ENCODE peak calls at places on chromosome 6, in six cellular contexts. L, T, I, V, U and K are unnamed samples.
A peak's percentile ranks its signal among the peaks of the same experiment; 100 is the strongest.

GRCh38 chr6:109693128-109693527 is 2.0 kb downstream of the FIG4 start:
- DNase-seq in L (no peak), I (no peak), U (no peak), T (peak; percentile 22), V (no peak), K (no peak)

GRCh38 chr6:1797801-1798200 is 188.1 kb downstream of the FOXC1 start:
- DNase-seq in L (no peak), T (no peak), I (no peak), U (peak; percentile 43), V (no peak), K (no peak)

GRCh38 chr6:43171284-43172126 is 436 bp downstream of the SRF start:
- DNase-seq in L (peak; percentile 41), T (no peak), V (no peak), I (no peak), U (no peak), K (peak; percentile 67)

GRCh38 chr6:132569170-132569569 is 952 bp upstream of the TAAR6 start:
- DNase-seq in L (no peak), I (no peak), U (no peak), T (no peak), V (no peak), K (no peak)

GRCh38 chr6:17281100-17281496 is at the start of gene RBM24:
- DNase-seq in U (peak; percentile 80), I (peak; percentile 71), T (peak; percentile 20), V (no peak), L (peak; percentile 80), K (peak; percentile 82)

GRCh38 chr6:110944681-110945151 is 13.8 kb upstream of the GTF3C6 start:
- DNase-seq in L (no peak), I (no peak), V (peak; percentile 67), U (peak; percentile 91), T (peak; percentile 82), K (no peak)

GRCh38 chr6:82870582-82871172 is 195.0 kb downstream of the UBE3D start:
- DNase-seq in V (no peak), I (no peak), U (no peak), T (no peak), L (no peak), K (no peak)

GRCh38 chr6:166586424-166587156 is at the start of gene RAMACL:
- DNase-seq in L (peak; percentile 24), I (peak; percentile 76), T (peak; percentile 82), V (no peak), U (no peak), K (no peak)

GRCh38 chr6:159981591-159982245 is 12.8 kb downstream of the IGF2R start:
- DNase-seq in V (peak; percentile 67), U (peak; percentile 89), L (no peak), T (peak; percentile 73), I (no peak), K (peak; percentile 67)

GRCh38 chr6:134026597-134026996 is 25.8 kb downstream of the SLC2A12 start:
- DNase-seq in I (no peak), U (peak; percentile 74), L (no peak), T (no peak), V (no peak), K (no peak)

GRCh38 chr6:69795469-69796080 is 1.2 kb downstream of the LMBRD1 start:
- DNase-seq in L (no peak), T (peak; percentile 45), I (no peak), V (no peak), U (no peak), K (no peak)

GRCh38 chr6:63882208-63882607 is 246.6 kb downstream of the PHF3 start:
- DNase-seq in U (no peak), V (no peak), I (no peak), L (peak; percentile 64), T (no peak), K (no peak)

GRCh38 chr6:158938811-158939254 is 61.2 kb downstream of the RSPH3 start:
- DNase-seq in T (no peak), V (no peak), L (peak; percentile 28), U (no peak), I (peak; percentile 55), K (peak; percentile 84)

GRCh38 chr6:20575691-20576451 is 41.6 kb downstream of the CDKAL1 start:
- DNase-seq in V (no peak), T (no peak), L (no peak), I (no peak), U (no peak), K (no peak)

GRCh38 chr6:3381233-3382065 is 75.4 kb downstream of the SLC22A23 start:
- DNase-seq in L (no peak), U (peak; percentile 27), I (no peak), V (no peak), T (no peak), K (peak; percentile 31)

GRCh38 chr6:14035448-14035847 is 82.1 kb upstream of the CD83 start:
- DNase-seq in V (no peak), L (no peak), T (no peak), U (peak; percentile 98), I (no peak), K (no peak)

GRCh38 chr6:56852249-56852606 is 102.7 kb upstream of the BEND6 start:
- DNase-seq in V (no peak), T (no peak), L (no peak), U (no peak), I (no peak), K (no peak)

GRCh38 chr6:32637883-32638282 is 677 bp downstream of the HLA-DQA1 start:
- DNase-seq in L (no peak), I (no peak), T (no peak), U (no peak), V (no peak), K (no peak)

GRCh38 chr6:51430610-51431009 is 611.9 kb downstream of the TFAP2B start:
- DNase-seq in L (peak; percentile 60), U (no peak), I (no peak), V (no peak), T (no peak), K (no peak)

GRCh38 chr6:26520088-26520839 is 17.9 kb upstream of the HMGN4 start:
- DNase-seq in U (no peak), I (peak; percentile 63), T (no peak), V (peak; percentile 43), L (no peak), K (no peak)

GRCh38 chr6:159714404-159714803 is 12.9 kb upstream of the WTAP start:
- DNase-seq in I (no peak), V (no peak), U (no peak), L (no peak), T (no peak), K (no peak)

GRCh38 chr6:93677297-93677965 is 258.1 kb upstream of the EPHA7 start:
- DNase-seq in I (no peak), U (peak; percentile 4), L (peak; percentile 2), T (no peak), V (no peak), K (no peak)

GRCh38 chr6:131954775-131955107 is 3.6 kb upstream of the CCN2 start:
- DNase-seq in I (peak; percentile 27), T (no peak), V (no peak), L (peak; percentile 82), U (peak; percentile 99), K (no peak)

GRCh38 chr6:37140145-37140544 is 29.8 kb upstream of the PIM1 start:
- DNase-seq in L (no peak), T (no peak), I (no peak), V (no peak), U (no peak), K (no peak)

GRCh38 chr6:149235130-149235561 is 82.4 kb upstream of the TAB2 start:
- DNase-seq in I (no peak), V (no peak), L (peak; percentile 64), T (peak; percentile 61), U (peak; percentile 95), K (peak; percentile 56)

GRCh38 chr6:82954937-82955577 is 110.6 kb downstream of the UBE3D start:
- DNase-seq in U (peak; percentile 91), I (no peak), L (no peak), T (no peak), V (no peak), K (no peak)

GRCh38 chr6:35568967-35569606 is 56.4 kb upstream of the TULP1 start:
- DNase-seq in T (peak; percentile 34), V (no peak), U (no peak), L (peak; percentile 16), I (no peak), K (peak; percentile 66)

GRCh38 chr6:56902551-56903464 is 52.1 kb upstream of the BEND6 start:
- DNase-seq in L (peak; percentile 65), V (no peak), T (peak; percentile 45), U (peak; percentile 82), I (no peak), K (no peak)

GRCh38 chr6:138007014-138007472 is 100.2 kb downstream of the PERP start:
- DNase-seq in V (no peak), T (peak; percentile 49), I (peak; percentile 38), L (peak; percentile 52), U (peak; percentile 48), K (peak; percentile 41)
- TF ChIP-seq CTCF in V (peak; percentile 26), T (peak; percentile 45), I (peak; percentile 62), L (peak; percentile 75), U (peak; percentile 72), K (no peak)

GRCh38 chr6:155380666-155381332 is 66.5 kb upstream of the TFB1M start:
- DNase-seq in L (no peak), T (no peak), V (no peak), I (no peak), U (no peak), K (no peak)
- TF ChIP-seq CTCF in L (peak; percentile 34), T (no peak), V (no peak), I (no peak), U (no peak), K (no peak)

GRCh38 chr6:112413805-112414204 is 66.7 kb downstream of the RFPL4B start:
- DNase-seq in V (no peak), U (no peak), T (no peak), I (peak; percentile 36), L (no peak), K (no peak)
- TF ChIP-seq CTCF in V (no peak), U (no peak), T (no peak), I (no peak), L (no peak), K (no peak)

GRCh38 chr6:108203189-108204119 is 37.6 kb downstream of the NR2E1 start:
- DNase-seq in U (no peak), I (no peak), T (peak; percentile 46), L (no peak), V (no peak), K (no peak)

GRCh38 chr6:108200186-108200585 is 34.4 kb downstream of the NR2E1 start:
- DNase-seq in V (no peak), T (no peak), L (no peak), I (no peak), U (no peak), K (no peak)

GRCh38 chr6:108198761-108199498 is 33.1 kb downstream of the NR2E1 start:
- DNase-seq in L (no peak), I (no peak), V (no peak), U (no peak), T (no peak), K (no peak)

GRCh38 chr6:108195209-108195608 is 29.4 kb downstream of the NR2E1 start:
- DNase-seq in V (no peak), U (no peak), T (no peak), L (no peak), I (no peak), K (no peak)

DNA sequence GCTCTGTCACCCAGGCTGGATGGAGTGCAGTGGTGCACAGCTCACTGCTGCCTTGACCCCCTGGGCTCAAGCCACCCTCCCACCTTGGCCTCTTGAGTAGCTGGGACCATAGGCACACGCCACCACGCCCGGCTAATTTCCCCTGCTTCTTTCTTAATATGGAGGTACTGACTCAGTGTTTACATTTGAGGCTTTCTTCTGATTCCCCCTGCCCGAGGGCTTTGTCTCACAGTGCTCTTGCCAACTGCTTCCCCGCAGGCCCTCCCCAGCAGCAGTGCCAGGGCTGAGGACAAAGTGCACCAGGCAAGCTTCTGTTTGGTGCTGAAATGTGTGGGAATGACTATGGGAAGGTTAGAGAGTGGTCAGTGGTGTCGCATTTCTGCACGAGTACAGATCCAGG is 34.8 kb downstream of the NR2E1 start:
- DNase-seq in L (no peak), T (no peak), U (peak; percentile 72), I (no peak), V (no peak), K (no peak)
- TF ChIP-seq CTCF in L (no peak), T (no peak), U (no peak), I (no peak), V (no peak), K (no peak)